ENCODE peak calls at places on chromosomes 16 and 17, in six cellular contexts. E is stomach, Y is heart left ventricle, O is vagina, F is mesendoderm, X is fibroblast of lung. C is an unnamed sample.
A peak's percentile ranks its signal among the peaks of the same experiment; 100 is the strongest.

GRCh38 chr17:37787055-37787720 is 42.3 kb upstream of the HNF1B start:
- DNase-seq in E (peak; percentile 78), Y (peak; percentile 26), O (no peak), F (no peak), X (peak; percentile 10), C (no peak)

GRCh38 chr16:73390491-73390890 is 342.6 kb upstream of the ZFHX3 start:
- DNase-seq in E (no peak), Y (no peak), O (no peak), F (no peak), X (no peak), C (no peak)

GRCh38 chr17:77521076-77521475 is 380.3 kb downstream of the SEC14L1 start:
- DNase-seq in E (no peak), Y (no peak), O (no peak), F (no peak), X (no peak), C (no peak)

GRCh38 chr17:18141210-18141803 is 32.8 kb downstream of the MYO15A start:
- DNase-seq in E (no peak), Y (no peak), O (no peak), F (peak; percentile 48), X (peak; percentile 70), C (no peak)

GRCh38 chr16:61332461-61332860 is 703.8 kb downstream of the CDH8 start:
- DNase-seq in E (no peak), Y (no peak), O (no peak), F (no peak), X (no peak), C (no peak)

GRCh38 chr16:46853713-46854443 is 22.9 kb upstream of the C16orf87 start:
- DNase-seq in E (peak; percentile 87), Y (peak; percentile 77), O (no peak), F (peak; percentile 90), X (peak; percentile 74), C (peak; percentile 19)

GRCh38 chr17:49656247-49656646 is 21.6 kb downstream of the SPOP start:
- DNase-seq in E (no peak), Y (no peak), O (no peak), F (no peak), X (no peak), C (no peak)

GRCh38 chr17:69900101-69900500 is 174.9 kb upstream of the KCNJ16 start:
- DNase-seq in E (no peak), Y (no peak), O (no peak), F (no peak), X (no peak), C (no peak)

GRCh38 chr16:27174798-27175197 is 28.5 kb upstream of the KDM8 start:
- DNase-seq in E (no peak), Y (no peak), O (no peak), F (peak; percentile 19), X (no peak), C (no peak)

GRCh38 chr16:17828012-17828411 is 357.3 kb upstream of the XYLT1 start:
- DNase-seq in E (no peak), Y (no peak), O (no peak), F (no peak), X (peak; percentile 79), C (no peak)
- H3K4me1 ChIP-seq in E (no peaks in the 10 kb centered on the region), Y (no peaks in the 10 kb centered on the region), O (peaks cover 26% of the 10 kb centered on the region), F (no peaks in the 10 kb centered on the region), X (no peaks in the 10 kb centered on the region), C (no peaks in the 10 kb centered on the region)

GRCh38 chr16:5900046-5900445 is 802.5 kb upstream of the EEF2KMT start:
- DNase-seq in E (no peak), Y (no peak), O (no peak), F (no peak), X (no peak), C (no peak)
- H3K27ac ChIP-seq in E (no peak overlapping the region), Y (no peak overlapping the region), O (no peak overlapping the region), F (no peak overlapping the region), X (no peak overlapping the region), C (no peak overlapping the region)

GRCh38 chr16:75108792-75109731 is 7.5 kb downstream of the LDHD start:
- DNase-seq in E (peak; percentile 94), Y (peak; percentile 93), O (peak; percentile 97), F (no peak), X (peak; percentile 94), C (peak; percentile 70)
- H3K4me1 ChIP-seq in E (peaks cover 62% of the 10 kb centered on the region), Y (peaks cover 92% of the 10 kb centered on the region), O (peaks cover 74% of the 10 kb centered on the region), F (peaks cover 2% of the 10 kb centered on the region), X (peaks cover 44% of the 10 kb centered on the region), C (peaks cover 48% of the 10 kb centered on the region)

GRCh38 chr17:12575641-12576040 is 90.0 kb upstream of the MYOCD start:
- DNase-seq in E (no peak), Y (no peak), O (no peak), F (no peak), X (no peak), C (no peak)

GRCh38 chr17:12580640-12581039 is 85.0 kb upstream of the MYOCD start:
- DNase-seq in E (no peak), Y (no peak), O (no peak), F (peak; percentile 64), X (no peak), C (no peak)

GRCh38 chr17:12574525-12574924 is 91.2 kb upstream of the MYOCD start:
- DNase-seq in E (no peak), Y (no peak), O (no peak), F (no peak), X (no peak), C (no peak)

GRCh38 chr17:12584727-12585126 is 81.0 kb upstream of the MYOCD start:
- DNase-seq in E (no peak), Y (no peak), O (no peak), F (no peak), X (no peak), C (no peak)

DNA sequence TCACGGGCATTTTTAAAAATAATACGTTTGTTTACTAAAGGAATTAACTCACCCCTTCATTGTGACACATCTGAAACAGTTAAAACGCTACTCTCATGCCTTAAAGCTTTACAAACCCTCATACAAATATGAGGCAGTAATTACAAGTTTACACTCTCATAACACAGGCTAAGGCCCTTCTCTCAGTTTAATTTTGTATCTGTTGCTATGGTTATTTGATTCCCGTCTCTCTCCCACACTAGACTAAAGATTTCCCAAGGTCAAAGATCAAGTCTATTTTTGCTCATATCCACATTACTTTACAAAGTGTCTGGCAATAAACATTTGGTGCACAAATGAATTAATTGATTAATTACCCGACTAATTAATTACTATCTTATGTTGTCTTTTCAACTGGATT is 86.4 kb upstream of the MYOCD start:
- DNase-seq in E (no peak), Y (no peak), O (no peak), F (no peak), X (no peak), C (no peak)
- H3K27ac ChIP-seq in E (no peak overlapping the region), Y (peak overlapping the region; percentile 10), O (no peak overlapping the region), F (no peak overlapping the region), X (no peak overlapping the region), C (no peak overlapping the region)

GRCh38 chr17:4607773-4608187 is 23.5 kb downstream of the SMTNL2 start:
- DNase-seq in E (peak; percentile 68), Y (peak; percentile 91), O (no peak), F (no peak), X (peak; percentile 85), C (no peak)

GRCh38 chr17:4607261-4607731 is 23.0 kb downstream of the SMTNL2 start:
- DNase-seq in E (no peak), Y (no peak), O (no peak), F (no peak), X (no peak), C (no peak)

GRCh38 chr17:4610162-4610561 is 25.8 kb downstream of the SMTNL2 start:
- DNase-seq in E (peak; percentile 66), Y (no peak), O (no peak), F (no peak), X (no peak), C (no peak)

GRCh38 chr17:4610656-4611055 is 26.3 kb downstream of the SMTNL2 start:
- DNase-seq in E (no peak), Y (no peak), O (no peak), F (no peak), X (no peak), C (no peak)

GRCh38 chr17:4609761-4610160 is 25.4 kb downstream of the SMTNL2 start:
- DNase-seq in E (no peak), Y (no peak), O (no peak), F (no peak), X (no peak), C (no peak)
- H3K4me1 ChIP-seq in E (peaks cover 17% of the 10 kb centered on the region), Y (peaks cover 27% of the 10 kb centered on the region), O (peaks cover 26% of the 10 kb centered on the region), F (no peaks in the 10 kb centered on the region), X (peaks cover 3% of the 10 kb centered on the region), C (no peaks in the 10 kb centered on the region)

GRCh38 chr17:58514795-58515157 is 338 bp upstream of the MTMR4 start:
- DNase-seq in E (no peak), Y (no peak), O (no peak), F (no peak), X (no peak), C (no peak)
- H3K27ac ChIP-seq in E (peak overlapping the region; percentile 85), Y (peak overlapping the region; percentile 74), O (peak overlapping the region; percentile 84), F (no peak overlapping the region), X (no peak overlapping the region), C (peak overlapping the region; percentile 19)

DNA sequence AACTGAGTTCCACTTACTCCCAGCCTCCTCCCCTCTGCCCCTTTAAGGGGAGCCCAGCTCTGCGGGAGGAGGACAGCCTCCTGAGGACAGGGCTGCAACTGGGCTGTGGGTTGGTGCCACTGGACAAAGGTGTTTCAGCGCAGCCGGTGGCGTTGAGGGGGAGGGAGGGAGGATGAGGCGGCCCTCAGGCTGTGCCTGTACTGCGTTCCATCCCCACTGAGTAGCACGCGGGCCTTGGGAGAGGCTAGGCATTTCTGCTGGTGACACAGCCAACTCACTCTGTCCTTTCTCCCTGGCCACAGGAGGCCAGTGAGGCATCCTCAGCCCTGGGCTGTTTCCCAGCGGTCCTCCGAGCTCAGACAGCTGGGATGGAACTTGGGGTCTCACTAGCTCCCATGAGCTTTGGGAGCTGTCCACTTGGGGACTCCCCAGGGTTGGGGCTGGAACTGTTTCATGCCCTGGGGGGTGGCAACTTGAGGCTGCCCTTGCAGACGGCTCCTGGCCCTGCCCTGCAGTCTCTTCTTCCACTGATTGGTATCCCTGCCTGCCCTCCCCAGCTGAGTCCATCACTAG is 70.5 kb downstream of the MPRIP start:
- DNase-seq in E (no peak), Y (no peak), O (no peak), F (no peak), X (no peak), C (no peak)
- H3K4me1 ChIP-seq in E (peaks cover 58% of the 10 kb centered on the region), Y (peaks cover 99% of the 10 kb centered on the region), O (peaks cover 92% of the 10 kb centered on the region), F (no peaks in the 10 kb centered on the region), X (peaks cover 19% of the 10 kb centered on the region), C (peaks cover 63% of the 10 kb centered on the region)

DNA sequence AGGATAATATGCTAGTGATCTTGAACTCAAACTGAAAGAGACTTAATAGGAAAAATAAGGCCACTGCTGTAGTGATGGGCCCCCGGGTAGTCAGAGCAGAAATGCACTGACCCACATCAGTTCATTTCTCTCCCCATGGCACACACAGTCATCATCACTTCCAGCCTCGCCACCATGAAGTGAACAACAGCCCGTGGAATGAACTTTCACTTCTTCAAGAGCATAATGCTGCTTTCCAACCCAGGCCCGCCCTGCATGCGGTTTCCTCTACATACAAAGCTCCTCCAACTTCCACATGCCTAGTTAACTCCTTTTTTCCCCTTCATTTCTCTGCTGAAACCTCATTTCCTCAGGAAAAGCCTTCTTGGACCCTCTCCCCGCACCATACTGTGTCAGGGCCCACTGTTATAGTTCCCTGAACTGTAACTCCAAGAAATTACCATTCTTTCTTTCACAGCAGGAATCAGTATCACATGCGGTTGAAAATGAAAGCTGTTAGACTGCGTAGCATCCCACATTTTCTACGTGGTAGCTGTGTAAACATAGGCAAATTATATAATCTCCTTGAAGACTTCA is 65.8 kb upstream of the SMIM36 start:
- DNase-seq in E (no peak), Y (peak; percentile 64), O (no peak), F (no peak), X (peak; percentile 77), C (no peak)
- H3K27ac ChIP-seq in E (peak overlapping the region; percentile 89), Y (peak overlapping the region; percentile 73), O (peak overlapping the region; percentile 85), F (no peak overlapping the region), X (peak overlapping the region; percentile 82), C (peak overlapping the region; percentile 49)